ENCODE peak calls at places on chromosomes 12 and 14, in four cellular contexts. L is K562, Q is HepG2, H is GM12878. O is an unnamed sample.

GRCh38 chr12:55132816-55133215 is 6.6 kb downstream of the OR9K2 start:
- DNase-seq in L (no peak), Q (no peak), H (no peak), O (no peak)

GRCh38 chr12:14828896-14829295 is 14.4 kb downstream of the ART4 start:
- DNase-seq in L (no peak), Q (no peak), H (peak; percentile 12), O (peak; percentile 13)

GRCh38 chr12:21648378-21648777 is 9.3 kb downstream of the LDHB start:
- DNase-seq in L (no peak), Q (no peak), H (no peak), O (no peak)

GRCh38 chr12:26725517-26725916 is 107.5 kb downstream of the ITPR2 start:
- DNase-seq in L (no peak), Q (no peak), H (no peak), O (no peak)

GRCh38 chr12:72146495-72146894 is 125.7 kb upstream of the TRHDE start:
- DNase-seq in L (no peak), Q (no peak), H (no peak), O (no peak)

GRCh38 chr12:55227643-55228042 is 6.8 kb downstream of the OR10A7 start:
- DNase-seq in L (no peak), Q (no peak), H (no peak), O (no peak)

GRCh38 chr14:32073537-32074189 is 3.4 kb upstream of the ARHGAP5 start:
- DNase-seq in L (peak; percentile 76), Q (peak; percentile 94), H (peak; percentile 36), O (peak; percentile 42)

GRCh38 chr12:110245278-110245868 is 35.7 kb upstream of the ATP2A2 start:
- DNase-seq in L (peak; percentile 34), Q (peak; percentile 29), H (no peak), O (peak; percentile 40)

GRCh38 chr14:78848234-78848820 is 678.2 kb downstream of the NRXN3 start:
- DNase-seq in L (peak; percentile 48), Q (peak; percentile 29), H (no peak), O (peak; percentile 50)

GRCh38 chr14:64997108-64997794 is 10.6 kb downstream of the FNTB start:
- DNase-seq in L (no peak), Q (no peak), H (no peak), O (no peak)

GRCh38 chr12:53215497-53215896 is 8.4 kb upstream of the ITGB7 start:
- DNase-seq in L (no peak), Q (no peak), H (no peak), O (no peak)

GRCh38 chr12:123135688-123136087 is 15.2 kb downstream of the PITPNM2 start:
- DNase-seq in L (no peak), Q (no peak), H (no peak), O (no peak)

GRCh38 chr12:100391856-100392255 is 35.0 kb downstream of the SLC17A8 start:
- DNase-seq in L (peak; percentile 10), Q (peak; percentile 18), H (no peak), O (no peak)

GRCh38 chr14:105876829-105877228 is 350.4 kb downstream of the TMEM121 start:
- DNase-seq in L (no peak), Q (no peak), H (no peak), O (no peak)

GRCh38 chr12:123270380-123271181 is 1.1 kb downstream of the CDK2AP1 start:
- DNase-seq in L (peak; percentile 24), Q (peak; percentile 23), H (no peak), O (peak; percentile 22)

GRCh38 chr12:28489256-28489655 is 299.0 kb downstream of the CCDC91 start:
- DNase-seq in L (no peak), Q (no peak), H (no peak), O (no peak)

DNA sequence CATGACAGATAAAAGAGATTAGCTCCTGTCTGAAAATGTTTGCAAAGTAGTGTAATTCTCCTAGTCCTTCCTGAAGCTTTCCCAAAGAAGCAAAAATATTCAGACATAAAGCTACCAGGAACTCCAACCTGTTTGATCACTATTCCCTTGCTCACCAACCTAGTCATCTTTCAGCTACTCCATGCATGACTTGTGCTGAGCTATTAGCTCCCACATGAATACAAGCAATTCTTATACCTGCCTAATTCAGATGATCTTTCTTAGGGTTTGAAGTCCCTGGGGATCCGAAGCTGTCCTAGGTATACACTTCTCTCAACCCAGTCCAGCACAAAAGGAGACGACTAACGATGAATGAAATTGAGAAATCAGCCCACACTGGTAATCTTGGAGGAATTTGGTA is 691 bp upstream of the PTGR2 start:
- DNase-seq in L (peak; percentile 15), Q (peak; percentile 38), H (no peak), O (no peak)
- TF ChIP-seq TARDBP in L (no peak), Q (no peak), H (no peak), O (no peak)

GRCh38 chr14:101928415-101928841 is 35.9 kb upstream of the DYNC1H1 start:
- DNase-seq in L (peak; percentile 31), Q (no peak), H (no peak), O (no peak)

GRCh38 chr14:101929096-101929495 is 35.3 kb upstream of the DYNC1H1 start:
- DNase-seq in L (no peak), Q (no peak), H (no peak), O (no peak)

GRCh38 chr14:101926085-101926484 is 38.3 kb upstream of the DYNC1H1 start:
- DNase-seq in L (peak; percentile 64), Q (no peak), H (no peak), O (no peak)

GRCh38 chr14:101926620-101927019 is 37.8 kb upstream of the DYNC1H1 start:
- DNase-seq in L (no peak), Q (no peak), H (no peak), O (no peak)

DNA sequence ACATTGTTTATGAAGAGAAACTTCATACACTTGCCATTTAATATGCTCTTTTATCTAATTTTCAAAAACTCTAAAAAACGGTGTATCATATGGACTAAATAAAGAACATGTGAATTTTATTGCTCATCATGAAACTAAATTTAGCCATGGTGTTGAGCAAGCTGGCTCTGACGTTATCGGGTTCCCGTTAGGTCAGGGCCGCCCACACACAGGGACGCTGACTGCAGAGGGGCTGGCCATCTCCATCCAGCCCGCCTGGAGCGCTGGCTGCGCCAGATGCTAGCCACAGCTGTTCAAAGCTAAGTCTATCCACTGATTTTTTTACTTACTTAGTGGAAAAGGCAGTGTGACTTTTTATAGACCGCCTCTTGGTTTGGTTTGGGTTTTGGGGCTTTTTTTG is 36.5 kb upstream of the DYNC1H1 start:
- DNase-seq in L (peak; percentile 89), Q (no peak), H (no peak), O (no peak)
- TF ChIP-seq SP1 in L (no peak), Q (no peak), H (no peak), O (no peak)

DNA sequence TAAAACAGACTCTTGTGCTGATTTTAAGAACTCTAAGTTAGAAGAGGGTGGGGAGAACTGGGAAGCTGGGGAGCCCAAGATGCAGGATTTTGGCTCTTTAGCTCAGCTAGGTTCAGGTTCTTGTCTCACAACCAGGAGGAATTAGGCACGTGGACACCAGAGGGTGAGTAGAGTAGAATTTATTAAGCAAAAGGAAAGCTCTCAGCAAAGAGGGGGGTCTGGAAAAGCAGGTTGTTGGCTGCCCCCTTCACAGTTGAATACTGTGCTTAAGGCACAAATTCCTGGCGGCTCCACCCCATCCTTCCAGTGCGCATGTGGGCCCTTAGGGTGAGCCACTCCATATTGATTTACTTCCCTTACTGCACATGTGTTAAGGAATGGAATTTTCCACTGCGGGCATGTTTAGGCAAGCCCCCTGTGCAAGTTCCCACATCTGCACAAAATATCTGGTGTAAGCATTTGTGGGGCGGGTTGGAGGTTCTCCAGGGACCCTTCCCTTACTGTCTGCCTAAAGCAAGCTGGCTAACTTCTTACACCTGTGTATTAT is 142.0 kb downstream of the BICD1 start:
- DNase-seq in L (no peak), Q (no peak), H (no peak), O (no peak)
- TF ChIP-seq TARDBP in L (no peak), Q (no peak), H (no peak), O (no peak)

DNA sequence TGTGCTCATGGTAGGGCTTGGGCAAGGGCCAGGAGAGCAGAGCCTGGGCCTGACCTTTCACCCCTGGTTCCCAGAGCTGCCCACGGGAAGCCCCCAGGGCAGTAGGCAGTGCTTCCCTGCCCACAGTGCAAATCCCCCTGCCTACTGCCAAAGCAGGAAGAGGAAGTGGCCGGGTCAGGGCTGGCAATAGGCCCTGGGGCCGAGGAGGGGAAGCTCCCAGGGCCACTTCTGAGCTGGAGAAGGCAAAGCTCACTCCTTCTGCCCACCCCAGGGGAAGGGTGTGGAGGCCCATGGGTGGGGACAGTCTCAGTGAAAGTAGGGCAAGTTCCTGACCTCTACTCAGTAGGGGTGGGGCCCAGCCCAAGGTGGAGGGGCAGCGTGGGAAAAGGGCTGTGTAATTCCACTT is 5.4 kb upstream of the NR4A1 start:
- DNase-seq in L (no peak), Q (no peak), H (no peak), O (no peak)
- TF ChIP-seq SP1 in L (no peak), Q (no peak), H (no peak), O (no peak)

DNA sequence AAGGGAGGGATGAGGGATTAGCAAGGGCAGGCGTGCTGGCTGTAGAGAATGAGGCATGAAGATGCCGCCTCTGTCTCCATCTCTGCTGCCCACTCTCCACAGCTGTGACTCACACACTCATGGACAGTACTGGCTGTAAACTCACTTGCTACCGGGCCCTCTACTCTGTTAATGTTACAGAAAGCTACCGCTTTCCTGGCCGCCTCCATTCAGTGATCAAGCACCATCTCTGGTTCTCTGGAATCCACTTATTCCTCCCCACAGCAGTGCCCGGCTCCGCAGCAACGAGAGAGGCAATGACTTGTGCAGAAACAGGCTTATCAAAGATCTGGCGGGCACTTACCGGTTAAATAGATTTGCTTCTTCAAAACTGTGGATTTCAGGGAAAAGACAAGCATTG is 34.8 kb downstream of the AMN start:
- DNase-seq in L (no peak), Q (no peak), H (no peak), O (no peak)
- TF ChIP-seq TARDBP in L (no peak), Q (no peak), H (no peak), O (no peak)

GRCh38 chr12:23464241-23464812 is 485.1 kb downstream of the SOX5 start:
- DNase-seq in L (no peak), Q (no peak), H (no peak), O (no peak)
- TF ChIP-seq SP1 in L (no peak), Q (no peak), H (no peak), O (no peak)

DNA sequence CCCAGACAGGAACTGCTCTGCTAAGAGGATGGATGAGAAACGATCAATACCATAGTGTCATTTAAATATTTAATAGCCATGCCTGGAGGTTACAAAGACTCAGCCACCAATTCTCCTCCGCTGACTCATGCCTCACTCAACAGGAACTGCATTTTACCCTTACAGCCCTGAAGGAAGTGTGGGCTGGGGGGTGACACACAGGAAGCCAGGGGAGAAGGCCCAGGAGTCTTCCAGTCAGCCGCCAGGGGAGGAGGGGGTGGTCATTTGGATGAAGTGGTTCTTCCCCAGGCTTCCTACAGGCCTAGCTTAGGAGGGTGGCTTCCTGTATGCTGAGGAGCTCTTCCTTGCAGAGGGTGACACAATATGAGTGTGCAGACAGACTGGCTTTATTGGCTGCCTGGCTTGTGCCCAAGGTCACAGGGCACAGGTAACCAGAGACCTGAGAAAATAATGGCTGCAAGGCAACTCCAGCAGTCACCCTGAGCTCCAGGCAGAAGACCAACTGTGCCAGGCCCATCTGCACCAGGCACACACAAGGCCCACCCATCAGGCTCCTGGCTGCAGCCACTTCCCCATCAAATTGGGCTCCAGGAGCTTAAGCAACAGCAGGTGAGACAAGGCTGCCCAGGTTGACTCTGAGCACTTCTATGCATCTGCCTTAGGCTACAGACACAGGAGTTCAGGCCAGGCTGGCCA is 30.6 kb upstream of the RPLP0 start:
- DNase-seq in L (peak; percentile 91), Q (peak; percentile 53), H (no peak), O (no peak)
- TF ChIP-seq TARDBP in L (no peak), Q (no peak), H (no peak), O (no peak)